ENCODE peak calls at places on chromosomes 16 and 17, in five cellular contexts. L is Calu3; T is glutamatergic neuron; W is stimulated activated CD8-positive, alpha-beta memory T cell treated with anti-CD3 and anti-CD28 coated beads, Interleukin-12 subunit alpha, Interleukin-12 subunit beta, amount 100 ng/mL, for 4 hours; V is LoVo. F is an unnamed sample.

GRCh38 chr17:45022655-45023339 is 28.6 kb downstream of the DCAKD start:
- DNase-seq in L (no peak), W (no peak), T (peak; percentile 54), V (no peak), F (no peak)

GRCh38 chr17:43832976-43833829 is at the start of gene MPP3:
- DNase-seq in L (peak; percentile 87), T (peak; percentile 72), V (peak; percentile 84), W (peak; percentile 44), F (no peak)

GRCh38 chr16:5615868-5616642 is 518.5 kb upstream of the EEF2KMT start:
- DNase-seq in L (peak; percentile 67), T (peak; percentile 80), V (peak; percentile 43), W (no peak), F (peak; percentile 33)

GRCh38 chr17:50181155-50181554 is 15.3 kb downstream of the SGCA start:
- DNase-seq in L (no peak), T (no peak), W (no peak), V (no peak), F (no peak)

GRCh38 chr16:11218324-11218962 is 37.6 kb downstream of the SOCS1 start:
- DNase-seq in L (no peak), W (no peak), T (no peak), V (no peak), F (no peak)

GRCh38 chr17:62955841-62956352 is 10.1 kb upstream of the TANC2 start:
- DNase-seq in W (no peak), T (no peak), L (no peak), V (no peak), F (no peak)

GRCh38 chr16:19269098-19269497 is 16.4 kb upstream of the CLEC19A start:
- DNase-seq in L (no peak), T (no peak), W (no peak), V (no peak), F (no peak)

GRCh38 chr16:17359778-17360177 is 111.0 kb downstream of the XYLT1 start:
- DNase-seq in W (no peak), L (no peak), T (no peak), V (no peak), F (no peak)

GRCh38 chr16:83338941-83339340 is 468.8 kb upstream of the HSBP1 start:
- DNase-seq in W (no peak), L (no peak), V (no peak), T (no peak), F (no peak)

GRCh38 chr16:69848635-69849545 is 86.8 kb downstream of the WWP2 start:
- DNase-seq in L (no peak), T (no peak), V (no peak), W (no peak), F (no peak)

GRCh38 chr17:72516772-72517399 is 396.1 kb downstream of the SOX9 start:
- DNase-seq in T (no peak), W (no peak), V (no peak), L (no peak), F (no peak)

GRCh38 chr17:42845918-42846593 is 1.7 kb downstream of the AOC2 start:
- DNase-seq in V (no peak), T (no peak), L (no peak), W (no peak), F (no peak)

GRCh38 chr17:80327518-80327917 is 66.9 kb downstream of the RNF213 start:
- DNase-seq in V (no peak), W (no peak), T (no peak), L (no peak), F (no peak)

GRCh38 chr16:48559462-48560211 is 50.3 kb downstream of the N4BP1 start:
- DNase-seq in V (no peak), L (no peak), T (no peak), W (no peak), F (no peak)

GRCh38 chr17:233473-233941 is 52.1 kb upstream of the DOC2B start:
- DNase-seq in L (no peak), T (no peak), W (no peak), V (no peak), F (no peak)

F was measured in GM12892.